ENCODE peak calls at places on chromosomes 13 and 19, in seven cellular contexts. One of them, this sample, is unnamed.

GRCh38 chr13:40680659-40681323 is 14.3 kb upstream of the FOXO1 start:
- DNase-seq in mammary epithelial cell: no peak
- DNase-seq in kidney epithelial cell: no peak
- DNase-seq in bronchial epithelial cell: no peak
- DNase-seq in AG10803: no peak
- DNase-seq in right lobe of liver: no peak
- DNase-seq in heart right ventricle: no peak
- DNase-seq in this sample: no peak

GRCh38 chr19:14347999-14348889 is 33.0 kb upstream of the ADGRE5 start:
- DNase-seq in mammary epithelial cell: peak; percentile 26
- DNase-seq in bronchial epithelial cell: no peak
- DNase-seq in right lobe of liver: peak; percentile 63
- DNase-seq in heart right ventricle: peak; percentile 61
- DNase-seq in AG10803: peak; percentile 25
- DNase-seq in kidney epithelial cell: no peak
- DNase-seq in this sample: no peak

GRCh38 chr13:91398413-91399188 is at the start of gene GPC5:
- DNase-seq in mammary epithelial cell: peak; percentile 64
- DNase-seq in kidney epithelial cell: peak; percentile 12
- DNase-seq in bronchial epithelial cell: peak; percentile 43
- DNase-seq in right lobe of liver: peak; percentile 85
- DNase-seq in heart right ventricle: peak; percentile 48
- DNase-seq in AG10803: peak; percentile 33
- DNase-seq in this sample: peak; percentile 46

GRCh38 chr13:52804202-52804641 is 44.2 kb downstream of the PCDH8 start:
- DNase-seq in mammary epithelial cell: no peak
- DNase-seq in right lobe of liver: no peak
- DNase-seq in AG10803: no peak
- DNase-seq in kidney epithelial cell: no peak
- DNase-seq in bronchial epithelial cell: no peak
- DNase-seq in heart right ventricle: no peak
- DNase-seq in this sample: no peak

GRCh38 chr13:73521970-73522549 is 463.3 kb downstream of the KLF5 start:
- DNase-seq in bronchial epithelial cell: peak; percentile 44
- DNase-seq in kidney epithelial cell: no peak
- DNase-seq in AG10803: no peak
- DNase-seq in right lobe of liver: no peak
- DNase-seq in heart right ventricle: no peak
- DNase-seq in mammary epithelial cell: no peak
- DNase-seq in this sample: no peak

GRCh38 chr13:20190481-20191310 is 2.0 kb downstream of the GJB2 start:
- DNase-seq in mammary epithelial cell: peak; percentile 85
- DNase-seq in AG10803: peak; percentile 75
- DNase-seq in heart right ventricle: no peak
- DNase-seq in kidney epithelial cell: peak; percentile 45
- DNase-seq in bronchial epithelial cell: peak; percentile 91
- DNase-seq in right lobe of liver: no peak
- DNase-seq in this sample: peak; percentile 92

GRCh38 chr19:13995017-13995728 is 10.9 kb downstream of the RFX1 start:
- DNase-seq in heart right ventricle: no peak
- DNase-seq in bronchial epithelial cell: no peak
- DNase-seq in AG10803: peak; percentile 79
- DNase-seq in mammary epithelial cell: no peak
- DNase-seq in right lobe of liver: peak; percentile 75
- DNase-seq in kidney epithelial cell: no peak
- DNase-seq in this sample: no peak

GRCh38 chr13:30463820-30464495 is 1.8 kb downstream of the HMGB1 start:
- DNase-seq in bronchial epithelial cell: peak; percentile 53
- DNase-seq in kidney epithelial cell: no peak
- DNase-seq in heart right ventricle: peak; percentile 58
- DNase-seq in right lobe of liver: peak; percentile 77
- DNase-seq in mammary epithelial cell: peak; percentile 67
- DNase-seq in AG10803: peak; percentile 68
- DNase-seq in this sample: peak; percentile 19

GRCh38 chr19:18738961-18739690 is 52.0 kb downstream of the COMP start:
- DNase-seq in bronchial epithelial cell: no peak
- DNase-seq in right lobe of liver: no peak
- DNase-seq in mammary epithelial cell: no peak
- DNase-seq in kidney epithelial cell: no peak
- DNase-seq in AG10803: no peak
- DNase-seq in heart right ventricle: no peak
- DNase-seq in this sample: no peak

GRCh38 chr19:46016426-46017094 is 6.3 kb downstream of the PGLYRP1 start:
- DNase-seq in kidney epithelial cell: no peak
- DNase-seq in right lobe of liver: peak; percentile 84
- DNase-seq in bronchial epithelial cell: peak; percentile 55
- DNase-seq in heart right ventricle: peak; percentile 80
- DNase-seq in mammary epithelial cell: peak; percentile 76
- DNase-seq in AG10803: peak; percentile 64
- DNase-seq in this sample: no peak
- TF ChIP-seq CTCF in kidney epithelial cell: peak; percentile 84
- TF ChIP-seq CTCF in right lobe of liver: peak; percentile 88
- TF ChIP-seq CTCF in bronchial epithelial cell: peak; percentile 85
- TF ChIP-seq CTCF in heart right ventricle: peak; percentile 84
- TF ChIP-seq CTCF in mammary epithelial cell: peak; percentile 79
- TF ChIP-seq CTCF in AG10803: peak; percentile 77
- TF ChIP-seq CTCF in this sample: peak; percentile 76

GRCh38 chr19:54172764-54173699 is at the start of gene TMC4:
- DNase-seq in mammary epithelial cell: peak; percentile 77
- DNase-seq in right lobe of liver: no peak
- DNase-seq in kidney epithelial cell: no peak
- DNase-seq in heart right ventricle: peak; percentile 54
- DNase-seq in AG10803: peak; percentile 24
- DNase-seq in bronchial epithelial cell: peak; percentile 80
- DNase-seq in this sample: peak; percentile 66
- TF ChIP-seq CTCF in mammary epithelial cell: peak; percentile 65
- TF ChIP-seq CTCF in right lobe of liver: no peak
- TF ChIP-seq CTCF in kidney epithelial cell: peak; percentile 1
- TF ChIP-seq CTCF in heart right ventricle: no peak
- TF ChIP-seq CTCF in AG10803: no peak
- TF ChIP-seq CTCF in bronchial epithelial cell: peak; percentile 71
- TF ChIP-seq CTCF in this sample: peak; percentile 59

GRCh38 chr19:35074426-35075201 is 33.1 kb downstream of the HPN start:
- DNase-seq in right lobe of liver: no peak
- DNase-seq in kidney epithelial cell: no peak
- DNase-seq in heart right ventricle: no peak
- DNase-seq in AG10803: no peak
- DNase-seq in mammary epithelial cell: no peak
- DNase-seq in bronchial epithelial cell: no peak
- DNase-seq in this sample: no peak
- TF ChIP-seq CTCF in right lobe of liver: no peak
- TF ChIP-seq CTCF in kidney epithelial cell: no peak
- TF ChIP-seq CTCF in heart right ventricle: no peak
- TF ChIP-seq CTCF in AG10803: no peak
- TF ChIP-seq CTCF in mammary epithelial cell: no peak
- TF ChIP-seq CTCF in bronchial epithelial cell: no peak
- TF ChIP-seq CTCF in this sample: no peak

GRCh38 chr13:26257049-26257448 is 3.1 kb downstream of the CDK8 start:
- DNase-seq in mammary epithelial cell: no peak
- DNase-seq in bronchial epithelial cell: no peak
- DNase-seq in heart right ventricle: no peak
- DNase-seq in AG10803: no peak
- DNase-seq in kidney epithelial cell: no peak
- DNase-seq in right lobe of liver: no peak
- DNase-seq in this sample: no peak

GRCh38 chr13:26255717-26256277 is 1.9 kb downstream of the CDK8 start:
- DNase-seq in bronchial epithelial cell: no peak
- DNase-seq in heart right ventricle: no peak
- DNase-seq in AG10803: no peak
- DNase-seq in kidney epithelial cell: no peak
- DNase-seq in right lobe of liver: no peak
- DNase-seq in mammary epithelial cell: no peak
- DNase-seq in this sample: no peak

GRCh38 chr13:26254583-26255102 is 714 bp downstream of the CDK8 start:
- DNase-seq in kidney epithelial cell: no peak
- DNase-seq in bronchial epithelial cell: peak; percentile 54
- DNase-seq in heart right ventricle: peak; percentile 44
- DNase-seq in AG10803: peak; percentile 40
- DNase-seq in right lobe of liver: peak; percentile 70
- DNase-seq in mammary epithelial cell: peak; percentile 71
- DNase-seq in this sample: peak; percentile 30

GRCh38 chr13:26253262-26253786 is 605 bp upstream of the CDK8 start:
- DNase-seq in mammary epithelial cell: no peak
- DNase-seq in bronchial epithelial cell: no peak
- DNase-seq in AG10803: no peak
- DNase-seq in kidney epithelial cell: no peak
- DNase-seq in right lobe of liver: no peak
- DNase-seq in heart right ventricle: no peak
- DNase-seq in this sample: no peak

DNA sequence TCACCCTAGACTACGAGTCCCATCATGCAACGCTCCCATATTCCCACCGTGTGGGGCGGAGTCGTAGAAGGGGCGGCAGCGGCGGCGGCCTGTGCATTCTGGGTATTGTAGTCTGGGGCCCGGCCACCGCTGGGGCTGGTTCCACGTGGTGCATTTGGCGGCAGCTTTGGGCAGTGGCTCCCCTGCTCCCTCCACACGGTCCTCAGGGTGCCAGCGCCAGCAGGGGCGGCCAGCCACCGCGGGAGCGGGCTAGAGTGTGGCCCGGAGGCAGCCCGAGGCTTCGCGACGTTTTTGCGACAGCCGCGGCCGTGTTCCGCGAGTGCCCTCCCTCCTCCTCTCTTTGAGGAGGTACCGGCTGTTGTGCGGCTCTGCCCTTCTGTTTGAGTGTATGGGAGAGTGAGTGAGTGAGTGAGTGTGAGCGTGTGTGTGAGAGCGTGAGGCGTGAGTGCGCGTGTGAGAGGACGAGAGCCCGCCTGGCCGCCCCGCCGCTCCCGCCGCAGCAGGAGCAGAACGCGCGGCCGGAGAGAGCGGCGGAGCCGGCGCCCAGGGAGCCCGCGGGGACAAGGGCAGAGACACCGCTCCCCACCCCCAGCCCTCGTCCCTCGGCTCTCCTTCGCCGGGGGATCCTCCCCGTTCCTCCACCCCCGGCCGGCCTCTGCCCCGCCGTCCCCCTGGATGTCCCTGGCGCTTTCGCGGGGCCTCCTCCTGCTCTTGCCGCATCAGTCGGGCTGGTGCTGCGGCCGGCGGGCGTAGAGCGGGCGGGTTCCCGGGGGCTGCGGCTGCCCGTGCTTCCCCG is at the start of gene CDK8:
- DNase-seq in mammary epithelial cell: peak; percentile 95
- DNase-seq in bronchial epithelial cell: peak; percentile 72
- DNase-seq in AG10803: peak; percentile 94
- DNase-seq in kidney epithelial cell: peak; percentile 47
- DNase-seq in right lobe of liver: peak; percentile 94
- DNase-seq in heart right ventricle: peak; percentile 94
- DNase-seq in this sample: peak; percentile 89
- TF ChIP-seq CTCF in mammary epithelial cell: no peak
- TF ChIP-seq CTCF in bronchial epithelial cell: no peak
- TF ChIP-seq CTCF in AG10803: no peak
- TF ChIP-seq CTCF in kidney epithelial cell: no peak
- TF ChIP-seq CTCF in right lobe of liver: no peak
- TF ChIP-seq CTCF in heart right ventricle: no peak
- TF ChIP-seq CTCF in this sample: peak; percentile 15

GRCh38 chr19:42294471-42295137 is 7.3 kb upstream of the PRR19 start:
- DNase-seq in kidney epithelial cell: no peak
- DNase-seq in AG10803: no peak
- DNase-seq in bronchial epithelial cell: no peak
- DNase-seq in heart right ventricle: no peak
- DNase-seq in right lobe of liver: no peak
- DNase-seq in mammary epithelial cell: no peak
- DNase-seq in this sample: no peak

GRCh38 chr19:42292963-42293362 is 9.0 kb upstream of the PRR19 start:
- DNase-seq in mammary epithelial cell: no peak
- DNase-seq in kidney epithelial cell: no peak
- DNase-seq in bronchial epithelial cell: no peak
- DNase-seq in right lobe of liver: no peak
- DNase-seq in heart right ventricle: no peak
- DNase-seq in AG10803: no peak
- DNase-seq in this sample: no peak

GRCh38 chr19:42292042-42292960 is 9.6 kb upstream of the PRR19 start:
- DNase-seq in heart right ventricle: no peak
- DNase-seq in mammary epithelial cell: no peak
- DNase-seq in bronchial epithelial cell: no peak
- DNase-seq in right lobe of liver: no peak
- DNase-seq in kidney epithelial cell: no peak
- DNase-seq in AG10803: no peak
- DNase-seq in this sample: peak; percentile 52

GRCh38 chr19:42293966-42294365 is 8.0 kb upstream of the PRR19 start:
- DNase-seq in mammary epithelial cell: no peak
- DNase-seq in bronchial epithelial cell: no peak
- DNase-seq in kidney epithelial cell: no peak
- DNase-seq in AG10803: no peak
- DNase-seq in heart right ventricle: no peak
- DNase-seq in right lobe of liver: no peak
- DNase-seq in this sample: no peak

GRCh38 chr19:42293539-42293938 is 8.4 kb upstream of the PRR19 start:
- DNase-seq in heart right ventricle: no peak
- DNase-seq in AG10803: no peak
- DNase-seq in right lobe of liver: no peak
- DNase-seq in kidney epithelial cell: no peak
- DNase-seq in mammary epithelial cell: no peak
- DNase-seq in bronchial epithelial cell: no peak
- DNase-seq in this sample: no peak
- TF ChIP-seq CTCF in heart right ventricle: no peak
- TF ChIP-seq CTCF in AG10803: no peak
- TF ChIP-seq CTCF in right lobe of liver: no peak
- TF ChIP-seq CTCF in kidney epithelial cell: peak; percentile 22
- TF ChIP-seq CTCF in mammary epithelial cell: no peak
- TF ChIP-seq CTCF in bronchial epithelial cell: no peak
- TF ChIP-seq CTCF in this sample: peak; percentile 23